ENCODE peak calls at places on chromosomes 13 and 19, in seven cellular contexts. One of them, this sample, is unnamed.

GRCh38 chr13:66612983-66613382 is 617.2 kb downstream of the PCDH9 start:
- DNase-seq in adrenal gland: no peak
- DNase-seq in endodermal cell: no peak
- DNase-seq in fibroblast of the aortic adventitia: no peak
- DNase-seq in IMR-90: no peak
- DNase-seq in neural crest cell: no peak
- DNase-seq in CD4-positive, alpha-beta T cell: no peak
- DNase-seq in this sample: no peak

GRCh38 chr13:31012285-31013024 is 80.0 kb downstream of the TEX26 start:
- DNase-seq in neural crest cell: no peak
- DNase-seq in fibroblast of the aortic adventitia: peak; percentile 53
- DNase-seq in IMR-90: peak; percentile 46
- DNase-seq in endodermal cell: peak; percentile 57
- DNase-seq in adrenal gland: no peak
- DNase-seq in CD4-positive, alpha-beta T cell: no peak
- DNase-seq in this sample: no peak

GRCh38 chr19:34259367-34259865 is 5.1 kb downstream of the GARRE1 start:
- DNase-seq in CD4-positive, alpha-beta T cell: no peak
- DNase-seq in neural crest cell: no peak
- DNase-seq in fibroblast of the aortic adventitia: peak; percentile 37
- DNase-seq in IMR-90: peak; percentile 45
- DNase-seq in endodermal cell: no peak
- DNase-seq in adrenal gland: no peak
- DNase-seq in this sample: no peak

GRCh38 chr13:113064534-113065405 is 40.8 kb upstream of the F7 start:
- DNase-seq in IMR-90: peak; percentile 60
- DNase-seq in CD4-positive, alpha-beta T cell: no peak
- DNase-seq in fibroblast of the aortic adventitia: peak; percentile 92
- DNase-seq in endodermal cell: no peak
- DNase-seq in adrenal gland: no peak
- DNase-seq in neural crest cell: no peak
- DNase-seq in this sample: no peak

GRCh38 chr19:18735752-18736151 is 52.3 kb downstream of the CRTC1 start:
- DNase-seq in adrenal gland: no peak
- DNase-seq in endodermal cell: peak; percentile 44
- DNase-seq in neural crest cell: no peak
- DNase-seq in CD4-positive, alpha-beta T cell: no peak
- DNase-seq in fibroblast of the aortic adventitia: no peak
- DNase-seq in IMR-90: no peak
- DNase-seq in this sample: peak; percentile 59

GRCh38 chr13:73268306-73268705 is 209.5 kb downstream of the KLF5 start:
- DNase-seq in IMR-90: peak; percentile 65
- DNase-seq in CD4-positive, alpha-beta T cell: no peak
- DNase-seq in neural crest cell: no peak
- DNase-seq in adrenal gland: no peak
- DNase-seq in fibroblast of the aortic adventitia: peak; percentile 34
- DNase-seq in endodermal cell: no peak
- DNase-seq in this sample: peak; percentile 63

GRCh38 chr19:41927810-41928192 is 448 bp downstream of the ERFL start:
- DNase-seq in fibroblast of the aortic adventitia: no peak
- DNase-seq in CD4-positive, alpha-beta T cell: no peak
- DNase-seq in neural crest cell: no peak
- DNase-seq in endodermal cell: peak; percentile 71
- DNase-seq in adrenal gland: no peak
- DNase-seq in IMR-90: no peak
- DNase-seq in this sample: no peak

GRCh38 chr19:17555929-17556813 is 722 bp downstream of the COLGALT1 start:
- DNase-seq in IMR-90: peak; percentile 44
- DNase-seq in endodermal cell: peak; percentile 82
- DNase-seq in adrenal gland: peak; percentile 58
- DNase-seq in neural crest cell: peak; percentile 26
- DNase-seq in fibroblast of the aortic adventitia: peak; percentile 58
- DNase-seq in CD4-positive, alpha-beta T cell: no peak
- DNase-seq in this sample: peak; percentile 77

GRCh38 chr19:13036366-13036976 is 41.2 kb downstream of the NFIX start:
- DNase-seq in fibroblast of the aortic adventitia: peak; percentile 89
- DNase-seq in IMR-90: peak; percentile 29
- DNase-seq in endodermal cell: peak; percentile 58
- DNase-seq in adrenal gland: no peak
- DNase-seq in CD4-positive, alpha-beta T cell: no peak
- DNase-seq in neural crest cell: no peak
- DNase-seq in this sample: peak; percentile 87

GRCh38 chr13:36157475-36157874 is 26.3 kb upstream of the DCLK1 start:
- DNase-seq in fibroblast of the aortic adventitia: no peak
- DNase-seq in adrenal gland: no peak
- DNase-seq in endodermal cell: no peak
- DNase-seq in CD4-positive, alpha-beta T cell: no peak
- DNase-seq in IMR-90: no peak
- DNase-seq in neural crest cell: no peak
- DNase-seq in this sample: no peak

GRCh38 chr13:36986462-36987240 is 12.5 kb downstream of the ALG5 start:
- DNase-seq in endodermal cell: no peak
- DNase-seq in CD4-positive, alpha-beta T cell: no peak
- DNase-seq in fibroblast of the aortic adventitia: no peak
- DNase-seq in IMR-90: peak; percentile 70
- DNase-seq in neural crest cell: no peak
- DNase-seq in adrenal gland: no peak
- DNase-seq in this sample: no peak

GRCh38 chr13:113106053-113106452 is 462 bp downstream of the F7 start:
- DNase-seq in CD4-positive, alpha-beta T cell: no peak
- DNase-seq in IMR-90: no peak
- DNase-seq in adrenal gland: no peak
- DNase-seq in fibroblast of the aortic adventitia: no peak
- DNase-seq in endodermal cell: no peak
- DNase-seq in neural crest cell: no peak
- DNase-seq in this sample: peak; percentile 1

GRCh38 chr13:20814224-20814910 is 40.6 kb upstream of the EEF1AKMT1 start:
- DNase-seq in neural crest cell: no peak
- DNase-seq in adrenal gland: peak; percentile 83
- DNase-seq in IMR-90: peak; percentile 96
- DNase-seq in CD4-positive, alpha-beta T cell: no peak
- DNase-seq in fibroblast of the aortic adventitia: peak; percentile 94
- DNase-seq in endodermal cell: no peak
- DNase-seq in this sample: peak; percentile 90

GRCh38 chr19:56066152-56067023 is 54.7 kb downstream of the ZNF787 start:
- DNase-seq in fibroblast of the aortic adventitia: peak; percentile 40
- DNase-seq in IMR-90: peak; percentile 19
- DNase-seq in adrenal gland: peak; percentile 65
- DNase-seq in CD4-positive, alpha-beta T cell: peak; percentile 40
- DNase-seq in neural crest cell: peak; percentile 80
- DNase-seq in endodermal cell: peak; percentile 92
- DNase-seq in this sample: peak; percentile 79

GRCh38 chr13:113726961-113727411 is 32.0 kb upstream of the TMEM255B start:
- DNase-seq in endodermal cell: no peak
- DNase-seq in neural crest cell: no peak
- DNase-seq in adrenal gland: peak; percentile 42
- DNase-seq in fibroblast of the aortic adventitia: peak; percentile 15
- DNase-seq in CD4-positive, alpha-beta T cell: no peak
- DNase-seq in IMR-90: peak; percentile 31
- DNase-seq in this sample: peak; percentile 37

GRCh38 chr13:24605923-24606372 is 74.3 kb upstream of the ATP12A start:
- DNase-seq in adrenal gland: no peak
- DNase-seq in fibroblast of the aortic adventitia: peak; percentile 48
- DNase-seq in CD4-positive, alpha-beta T cell: no peak
- DNase-seq in neural crest cell: no peak
- DNase-seq in IMR-90: peak; percentile 11
- DNase-seq in endodermal cell: peak; percentile 72
- DNase-seq in this sample: no peak

GRCh38 chr19:5572556-5573286 is 5.0 kb upstream of the TINCR start:
- DNase-seq in neural crest cell: no peak
- DNase-seq in endodermal cell: no peak
- DNase-seq in IMR-90: no peak
- DNase-seq in CD4-positive, alpha-beta T cell: no peak
- DNase-seq in fibroblast of the aortic adventitia: no peak
- DNase-seq in adrenal gland: no peak
- DNase-seq in this sample: no peak

GRCh38 chr13:42996584-42996983 is 4.5 kb upstream of the EPSTI1 start:
- DNase-seq in endodermal cell: no peak
- DNase-seq in IMR-90: peak; percentile 98
- DNase-seq in CD4-positive, alpha-beta T cell: no peak
- DNase-seq in fibroblast of the aortic adventitia: peak; percentile 79
- DNase-seq in neural crest cell: no peak
- DNase-seq in adrenal gland: no peak
- DNase-seq in this sample: no peak

DNA sequence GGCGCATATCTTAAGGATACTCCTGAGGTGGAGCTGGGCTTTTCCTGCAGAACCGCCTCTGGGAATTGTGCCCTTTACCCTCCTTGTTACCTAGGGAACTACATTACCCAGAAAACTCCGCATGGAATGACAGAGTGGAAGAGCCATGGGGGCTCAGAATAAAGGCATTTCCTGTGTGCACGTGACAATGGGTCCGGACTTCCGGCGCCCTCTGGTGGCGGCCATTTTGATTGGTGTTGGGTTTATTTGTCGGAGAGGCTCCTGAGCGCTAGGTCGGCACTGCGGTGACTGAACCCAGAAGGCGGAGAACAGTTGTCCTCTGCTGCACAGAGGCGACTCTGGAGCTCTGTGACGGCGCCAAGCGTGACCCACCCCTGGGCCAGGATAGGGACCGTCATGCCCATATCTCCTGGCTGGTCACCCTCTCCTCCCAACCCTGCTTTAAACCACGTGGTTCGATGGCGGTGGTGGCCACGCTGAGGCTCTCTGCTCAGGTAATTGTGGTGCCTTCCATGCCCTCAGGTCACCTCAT is at the start of gene ZNF587B:
- DNase-seq in fibroblast of the aortic adventitia: peak; percentile 62
- DNase-seq in endodermal cell: peak; percentile 97
- DNase-seq in adrenal gland: no peak
- DNase-seq in CD4-positive, alpha-beta T cell: no peak
- DNase-seq in IMR-90: peak; percentile 74
- DNase-seq in neural crest cell: peak; percentile 83
- DNase-seq in this sample: peak; percentile 84
- TF ChIP-seq CTCF in fibroblast of the aortic adventitia: no peak
- TF ChIP-seq CTCF in endodermal cell: peak; percentile 61
- TF ChIP-seq CTCF in adrenal gland: peak; percentile 34
- TF ChIP-seq CTCF in CD4-positive, alpha-beta T cell: peak; percentile 31
- TF ChIP-seq CTCF in IMR-90: peak; percentile 41
- TF ChIP-seq CTCF in neural crest cell: peak; percentile 67
- TF ChIP-seq CTCF in this sample: peak; percentile 39

GRCh38 chr19:40332669-40333068 is 15.5 kb downstream of the C19orf47 start:
- DNase-seq in endodermal cell: no peak
- DNase-seq in IMR-90: no peak
- DNase-seq in CD4-positive, alpha-beta T cell: no peak
- DNase-seq in fibroblast of the aortic adventitia: no peak
- DNase-seq in neural crest cell: no peak
- DNase-seq in adrenal gland: no peak
- DNase-seq in this sample: no peak

GRCh38 chr19:40337594-40337993 is 10.6 kb downstream of the C19orf47 start:
- DNase-seq in endodermal cell: no peak
- DNase-seq in IMR-90: no peak
- DNase-seq in fibroblast of the aortic adventitia: no peak
- DNase-seq in neural crest cell: no peak
- DNase-seq in adrenal gland: no peak
- DNase-seq in CD4-positive, alpha-beta T cell: no peak
- DNase-seq in this sample: no peak

GRCh38 chr19:40337107-40337506 is 11.1 kb downstream of the C19orf47 start:
- DNase-seq in fibroblast of the aortic adventitia: no peak
- DNase-seq in CD4-positive, alpha-beta T cell: no peak
- DNase-seq in adrenal gland: no peak
- DNase-seq in endodermal cell: no peak
- DNase-seq in neural crest cell: no peak
- DNase-seq in IMR-90: no peak
- DNase-seq in this sample: no peak

GRCh38 chr19:40335855-40336700 is 12.1 kb downstream of the C19orf47 start:
- DNase-seq in neural crest cell: no peak
- DNase-seq in endodermal cell: no peak
- DNase-seq in IMR-90: no peak
- DNase-seq in fibroblast of the aortic adventitia: no peak
- DNase-seq in adrenal gland: no peak
- DNase-seq in CD4-positive, alpha-beta T cell: no peak
- DNase-seq in this sample: no peak

DNA sequence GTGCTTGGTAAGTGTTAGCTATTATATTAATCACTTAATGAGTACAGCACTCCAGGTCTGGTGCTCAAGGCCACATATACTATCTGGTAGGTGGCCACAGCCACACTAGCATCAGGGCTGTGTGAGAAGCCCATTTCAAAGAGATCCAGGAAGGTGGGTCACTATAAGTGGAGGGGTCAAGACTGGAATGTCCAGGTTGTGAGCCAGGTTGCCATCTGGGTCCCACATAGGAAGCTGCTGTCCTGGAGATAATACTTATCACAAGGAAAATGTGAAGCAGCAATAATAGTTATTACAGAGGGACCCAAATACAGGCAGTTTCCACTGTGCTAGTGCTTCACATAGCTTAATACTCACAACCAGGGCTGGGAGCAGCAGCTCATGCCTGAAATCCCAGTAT is 13.1 kb downstream of the C19orf47 start:
- DNase-seq in endodermal cell: no peak
- DNase-seq in neural crest cell: no peak
- DNase-seq in fibroblast of the aortic adventitia: no peak
- DNase-seq in adrenal gland: no peak
- DNase-seq in IMR-90: no peak
- DNase-seq in CD4-positive, alpha-beta T cell: no peak
- DNase-seq in this sample: no peak
- TF ChIP-seq CTCF in endodermal cell: no peak
- TF ChIP-seq CTCF in neural crest cell: no peak
- TF ChIP-seq CTCF in fibroblast of the aortic adventitia: no peak
- TF ChIP-seq CTCF in adrenal gland: no peak
- TF ChIP-seq CTCF in IMR-90: no peak
- TF ChIP-seq CTCF in CD4-positive, alpha-beta T cell: no peak
- TF ChIP-seq CTCF in this sample: no peak

GRCh38 chr13:109123971-109124370 is 494.6 kb downstream of the MYO16 start:
- DNase-seq in CD4-positive, alpha-beta T cell: no peak
- DNase-seq in adrenal gland: no peak
- DNase-seq in neural crest cell: no peak
- DNase-seq in IMR-90: no peak
- DNase-seq in fibroblast of the aortic adventitia: no peak
- DNase-seq in endodermal cell: peak; percentile 63
- DNase-seq in this sample: no peak
- TF ChIP-seq CTCF in CD4-positive, alpha-beta T cell: no peak
- TF ChIP-seq CTCF in adrenal gland: no peak
- TF ChIP-seq CTCF in neural crest cell: no peak
- TF ChIP-seq CTCF in IMR-90: no peak
- TF ChIP-seq CTCF in fibroblast of the aortic adventitia: no peak
- TF ChIP-seq CTCF in endodermal cell: peak; percentile 46
- TF ChIP-seq CTCF in this sample: no peak

DNA sequence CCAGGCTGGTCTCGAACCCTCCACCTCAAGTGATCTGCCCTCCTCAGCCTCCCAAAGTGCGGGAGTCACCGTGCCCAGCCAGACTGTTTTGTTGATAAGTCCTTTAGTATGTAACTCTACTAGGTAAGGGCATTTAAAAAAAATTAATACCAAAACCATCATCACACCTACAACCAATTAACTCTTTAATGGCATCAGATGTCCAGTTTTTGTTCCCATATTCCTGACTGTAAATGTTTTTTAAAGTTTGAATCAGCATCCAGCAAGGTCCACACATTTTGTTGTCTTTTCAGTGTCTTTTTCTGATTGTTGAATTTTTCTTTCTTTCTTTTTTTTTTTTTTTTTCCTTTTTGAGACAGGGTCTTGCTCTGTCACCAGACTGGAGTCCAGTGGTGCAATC is 5.6 kb downstream of the FCGRT start:
- DNase-seq in CD4-positive, alpha-beta T cell: no peak
- DNase-seq in IMR-90: no peak
- DNase-seq in endodermal cell: no peak
- DNase-seq in adrenal gland: no peak
- DNase-seq in neural crest cell: no peak
- DNase-seq in fibroblast of the aortic adventitia: no peak
- DNase-seq in this sample: no peak
- TF ChIP-seq CTCF in CD4-positive, alpha-beta T cell: no peak
- TF ChIP-seq CTCF in IMR-90: no peak
- TF ChIP-seq CTCF in endodermal cell: no peak
- TF ChIP-seq CTCF in adrenal gland: no peak
- TF ChIP-seq CTCF in neural crest cell: no peak
- TF ChIP-seq CTCF in fibroblast of the aortic adventitia: no peak
- TF ChIP-seq CTCF in this sample: no peak